ENCODE peak calls at places on chromosomes 1 and 21, in four cellular contexts. B is uterus, V is tibial nerve, I is heart right ventricle. D is an unnamed sample.

GRCh38 chr1:114482585-114482984 is 28.4 kb downstream of the TRIM33 start:
- DNase-seq in B (no peak), V (no peak), I (no peak), D (no peak)

GRCh38 chr21:41762236-41762635 is 4.6 kb downstream of the RIPK4 start:
- DNase-seq in B (no peak), V (no peak), I (no peak), D (no peak)

GRCh38 chr1:179966551-179966950 is 11.9 kb downstream of the CEP350 start:
- DNase-seq in B (no peak), V (peak; percentile 38), I (no peak), D (no peak)

GRCh38 chr1:161863549-161863948 is 97.4 kb downstream of the ATF6 start:
- DNase-seq in B (no peak), V (no peak), I (no peak), D (no peak)

GRCh38 chr1:186708578-186709203 is 28.5 kb upstream of the PTGS2 start:
- DNase-seq in B (no peak), V (no peak), I (no peak), D (no peak)

GRCh38 chr1:26318338-26319064 is 743 bp downstream of the CD52 start:
- DNase-seq in B (no peak), V (no peak), I (no peak), D (no peak)

GRCh38 chr1:39800471-39800835 is 11.8 kb upstream of the BMP8B start:
- DNase-seq in B (no peak), V (no peak), I (no peak), D (no peak)

GRCh38 chr1:30232288-30232899 is 491.0 kb downstream of the MATN1 start:
- DNase-seq in B (no peak), V (no peak), I (no peak), D (no peak)

GRCh38 chr1:212451416-212452322 is 18.9 kb downstream of the NENF start:
- DNase-seq in B (no peak), V (no peak), I (no peak), D (no peak)

GRCh38 chr1:109161836-109162606 is 48.1 kb downstream of the ELAPOR1 start:
- DNase-seq in B (peak; percentile 23), V (peak; percentile 29), I (no peak), D (peak; percentile 79)

GRCh38 chr1:177106614-177107365 is 57.7 kb downstream of the ASTN1 start:
- DNase-seq in B (no peak), V (no peak), I (no peak), D (no peak)

GRCh38 chr1:16387201-16388185 is 20.5 kb downstream of the SZRD1 start:
- DNase-seq in B (no peak), V (no peak), I (no peak), D (peak; percentile 70)

GRCh38 chr1:22349302-22350043 is 102.2 kb upstream of the ZBTB40 start:
- DNase-seq in B (no peak), V (no peak), I (no peak), D (no peak)

GRCh38 chr1:215682232-215682631 is 115.1 kb downstream of the KCTD3 start:
- DNase-seq in B (no peak), V (no peak), I (no peak), D (no peak)

GRCh38 chr1:206455681-206456344 is 14.5 kb upstream of the IKBKE start:
- DNase-seq in B (no peak), V (peak; percentile 26), I (no peak), D (no peak)

GRCh38 chr1:223417903-223418663 is 24.9 kb downstream of the CCDC185 start:
- DNase-seq in B (no peak), V (no peak), I (no peak), D (no peak)

GRCh38 chr1:155323729-155324040 is 3.0 kb downstream of the RUSC1 start:
- DNase-seq in B (peak; percentile 93), V (peak; percentile 80), I (peak; percentile 91), D (peak; percentile 98)

GRCh38 chr21:31347435-31348032 is 3.5 kb upstream of the TIAM1 start:
- DNase-seq in B (no peak), V (no peak), I (no peak), D (no peak)

GRCh38 chr1:22836846-22837245 is 126.2 kb downstream of the EPHB2 start:
- DNase-seq in B (no peak), V (no peak), I (no peak), D (no peak)

GRCh38 chr1:45566722-45567121 is 16.1 kb downstream of the AKR1A1 start:
- DNase-seq in B (peak; percentile 54), V (peak; percentile 43), I (peak; percentile 53), D (no peak)

GRCh38 chr21:46518983-46519583 is 60.4 kb downstream of the DIP2A start:
- DNase-seq in B (no peak), V (no peak), I (no peak), D (no peak)

GRCh38 chr1:100213141-100213540 is 35.1 kb upstream of the LRRC39 start:
- DNase-seq in B (no peak), V (no peak), I (no peak), D (peak; percentile 82)

GRCh38 chr21:14900058-14900457 is 164.7 kb downstream of the NRIP1 start:
- DNase-seq in B (no peak), V (no peak), I (no peak), D (no peak)

GRCh38 chr1:172394167-172394751 is 26.2 kb upstream of the C1orf105 start:
- DNase-seq in B (no peak), V (no peak), I (no peak), D (peak; percentile 57)

GRCh38 chr1:199020046-199020445 is 381.2 kb downstream of the PTPRC start:
- DNase-seq in B (no peak), V (no peak), I (no peak), D (no peak)

GRCh38 chr1:80542231-80542630 is 1258.5 kb upstream of the ADGRL2 start:
- DNase-seq in B (no peak), V (no peak), I (no peak), D (no peak)

GRCh38 chr1:5001466-5001865 is 347.1 kb downstream of the AJAP1 start:
- DNase-seq in B (no peak), V (no peak), I (no peak), D (no peak)

GRCh38 chr21:44444286-44444931 is 10.9 kb upstream of the LRRC3 start:
- DNase-seq in B (no peak), V (no peak), I (no peak), D (no peak)

GRCh38 chr1:93323185-93323820 is 22.4 kb upstream of the DR1 start:
- DNase-seq in B (no peak), V (no peak), I (no peak), D (no peak)

GRCh38 chr1:220487297-220487820 is 40.6 kb upstream of the MARK1 start:
- DNase-seq in B (no peak), V (no peak), I (no peak), D (no peak)

GRCh38 chr1:19922015-19922688 is 1.3 kb downstream of the PLA2G2E start:
- DNase-seq in B (no peak), V (no peak), I (no peak), D (no peak)

GRCh38 chr1:187157552-187157951 is 328.8 kb downstream of the PLA2G4A start:
- DNase-seq in B (no peak), V (no peak), I (no peak), D (no peak)

GRCh38 chr1:112396668-112397025 is 633 bp downstream of the CTTNBP2NL start:
- DNase-seq in B (no peak), V (no peak), I (no peak), D (no peak)

GRCh38 chr1:116164056-116164889 is 53.1 kb downstream of the MAB21L3 start:
- DNase-seq in B (no peak), V (no peak), I (no peak), D (no peak)

GRCh38 chr1:224528900-224529299 is 87.2 kb upstream of the CNIH3 start:
- DNase-seq in B (no peak), V (no peak), I (no peak), D (peak; percentile 20)

GRCh38 chr21:33394260-33394659 is 9.0 kb upstream of the IFNGR2 start:
- DNase-seq in B (no peak), V (peak; percentile 72), I (peak; percentile 29), D (no peak)

GRCh38 chr21:33392586-33392985 is 10.6 kb upstream of the IFNGR2 start:
- DNase-seq in B (no peak), V (no peak), I (no peak), D (no peak)

GRCh38 chr21:33393348-33393747 is 9.9 kb upstream of the IFNGR2 start:
- DNase-seq in B (no peak), V (no peak), I (no peak), D (no peak)

GRCh38 chr21:33388188-33388587 is 15.0 kb upstream of the IFNGR2 start:
- DNase-seq in B (no peak), V (no peak), I (no peak), D (no peak)

GRCh38 chr21:33390479-33390878 is 12.7 kb upstream of the IFNGR2 start:
- DNase-seq in B (no peak), V (no peak), I (no peak), D (no peak)
- H3K27ac ChIP-seq in B (no peak overlapping the region), V (no peak overlapping the region), I (no peak overlapping the region), D (peak overlapping the region; percentile 52)

GRCh38 chr1:234562336-234562735 is 47.6 kb downstream of the IRF2BP2 start:
- DNase-seq in B (peak; percentile 24), V (no peak), I (peak; percentile 42), D (no peak)

GRCh38 chr1:234559152-234559916 is 50.6 kb downstream of the IRF2BP2 start:
- DNase-seq in B (peak; percentile 10), V (no peak), I (no peak), D (peak; percentile 38)

GRCh38 chr1:234559917-234560676 is 49.9 kb downstream of the IRF2BP2 start:
- DNase-seq in B (peak; percentile 10), V (no peak), I (no peak), D (no peak)

GRCh38 chr1:234564035-234565029 is 45.6 kb downstream of the IRF2BP2 start:
- DNase-seq in B (no peak), V (no peak), I (no peak), D (no peak)

DNA sequence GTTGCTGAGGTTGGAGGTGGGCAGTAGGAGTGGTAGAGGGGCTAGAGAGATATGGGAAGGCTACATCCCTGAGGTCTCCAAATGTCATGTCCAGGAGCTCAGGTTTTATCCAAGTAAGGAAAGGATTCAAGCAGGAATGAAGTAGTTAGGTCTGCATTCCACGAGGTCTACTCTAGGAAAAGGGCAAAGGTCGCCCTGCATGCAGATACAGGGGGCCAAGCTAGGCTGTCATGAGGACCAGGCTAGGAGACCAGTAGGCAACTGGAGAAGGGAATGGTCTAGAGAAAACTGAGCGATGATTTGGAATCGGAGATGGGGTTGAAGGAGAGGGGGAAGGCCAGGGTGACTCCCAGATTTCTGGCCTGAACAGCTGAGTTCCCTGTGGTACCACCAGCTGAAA is 48.7 kb downstream of the IRF2BP2 start:
- DNase-seq in B (no peak), V (no peak), I (no peak), D (no peak)
- H3K4me1 ChIP-seq in B (no peaks in the 10 kb centered on the region), V (no peaks in the 10 kb centered on the region), I (peaks cover 8% of the 10 kb centered on the region), D (no peaks in the 10 kb centered on the region)

GRCh38 chr1:193677874-193678273 is 491.5 kb upstream of the B3GALT2 start:
- DNase-seq in B (no peak), V (no peak), I (no peak), D (no peak)

GRCh38 chr1:193680924-193681316 is 494.5 kb upstream of the B3GALT2 start:
- DNase-seq in B (no peak), V (no peak), I (no peak), D (no peak)

GRCh38 chr1:193676996-193677569 is 490.7 kb upstream of the B3GALT2 start:
- DNase-seq in B (no peak), V (no peak), I (no peak), D (no peak)

GRCh38 chr1:193680247-193680923 is 494.0 kb upstream of the B3GALT2 start:
- DNase-seq in B (no peak), V (no peak), I (no peak), D (no peak)

GRCh38 chr1:193681422-193681821 is 495.0 kb upstream of the B3GALT2 start:
- DNase-seq in B (no peak), V (no peak), I (no peak), D (no peak)
- TF ChIP-seq CTCF in B (no peak), V (no peak), I (no peak), D (no peak)

GRCh38 chr1:35320937-35321336 is 52.4 kb downstream of the ZMYM4 start:
- DNase-seq in B (no peak), V (no peak), I (no peak), D (no peak)
- H3K27ac ChIP-seq in B (no peak overlapping the region), V (no peak overlapping the region), I (peak overlapping the region; percentile 83), D (no peak overlapping the region)

D was measured in upper lobe of left lung.